ENCODE peak calls at places on chromosomes 5 and 9, in nine cellular contexts. One of them, this sample, is unnamed.

GRCh38 chr5:110768138-110768845 is 29.5 kb downstream of the SLC25A46 start:
- DNase-seq in ELR: no peak
- DNase-seq in NB4: no peak
- DNase-seq in memory B cell: no peak
- DNase-seq in activated effector memory CD4-positive, alpha-beta T cell treated with anti-CD3 and anti-CD28 coated beads, Interleukin-2, amount 50 U/mL, for 16 hours: no peak
- DNase-seq in activated CD4-positive, alpha-beta T cell treated with anti-CD3 and anti-CD28 coated beads for 48 hours: no peak
- DNase-seq in activated CD8-positive, alpha-beta memory T cell treated with anti-CD3 and anti-CD28 coated beads, Interleukin-2, amount 50 U/mL, for 48 hours: no peak
- DNase-seq in ureter: no peak
- DNase-seq in NCI-H460: no peak
- DNase-seq in this sample: no peak

GRCh38 chr5:65790371-65791163 is 68.6 kb downstream of the NLN start:
- DNase-seq in NB4: peak; percentile 69
- DNase-seq in NCI-H460: no peak
- DNase-seq in activated CD4-positive, alpha-beta T cell treated with anti-CD3 and anti-CD28 coated beads for 48 hours: peak; percentile 37
- DNase-seq in memory B cell: peak; percentile 33
- DNase-seq in ureter: no peak
- DNase-seq in activated CD8-positive, alpha-beta memory T cell treated with anti-CD3 and anti-CD28 coated beads, Interleukin-2, amount 50 U/mL, for 48 hours: no peak
- DNase-seq in activated effector memory CD4-positive, alpha-beta T cell treated with anti-CD3 and anti-CD28 coated beads, Interleukin-2, amount 50 U/mL, for 16 hours: peak; percentile 69
- DNase-seq in ELR: no peak
- DNase-seq in this sample: no peak

GRCh38 chr9:29456940-29457339 is 1883.7 kb upstream of the C9orf72 start:
- DNase-seq in activated CD8-positive, alpha-beta memory T cell treated with anti-CD3 and anti-CD28 coated beads, Interleukin-2, amount 50 U/mL, for 48 hours: no peak
- DNase-seq in ELR: peak; percentile 45
- DNase-seq in activated effector memory CD4-positive, alpha-beta T cell treated with anti-CD3 and anti-CD28 coated beads, Interleukin-2, amount 50 U/mL, for 16 hours: no peak
- DNase-seq in NB4: no peak
- DNase-seq in ureter: no peak
- DNase-seq in activated CD4-positive, alpha-beta T cell treated with anti-CD3 and anti-CD28 coated beads for 48 hours: no peak
- DNase-seq in memory B cell: no peak
- DNase-seq in NCI-H460: no peak
- DNase-seq in this sample: no peak

GRCh38 chr5:157558089-157558595 is 17.4 kb downstream of the ADAM19 start:
- DNase-seq in NB4: no peak
- DNase-seq in ureter: no peak
- DNase-seq in NCI-H460: no peak
- DNase-seq in activated effector memory CD4-positive, alpha-beta T cell treated with anti-CD3 and anti-CD28 coated beads, Interleukin-2, amount 50 U/mL, for 16 hours: no peak
- DNase-seq in activated CD8-positive, alpha-beta memory T cell treated with anti-CD3 and anti-CD28 coated beads, Interleukin-2, amount 50 U/mL, for 48 hours: no peak
- DNase-seq in memory B cell: no peak
- DNase-seq in activated CD4-positive, alpha-beta T cell treated with anti-CD3 and anti-CD28 coated beads for 48 hours: no peak
- DNase-seq in ELR: peak; percentile 89
- DNase-seq in this sample: no peak

GRCh38 chr5:65760504-65761275 is 38.7 kb downstream of the NLN start:
- DNase-seq in activated CD4-positive, alpha-beta T cell treated with anti-CD3 and anti-CD28 coated beads for 48 hours: no peak
- DNase-seq in NCI-H460: no peak
- DNase-seq in NB4: peak; percentile 13
- DNase-seq in activated CD8-positive, alpha-beta memory T cell treated with anti-CD3 and anti-CD28 coated beads, Interleukin-2, amount 50 U/mL, for 48 hours: no peak
- DNase-seq in memory B cell: no peak
- DNase-seq in ELR: peak; percentile 33
- DNase-seq in activated effector memory CD4-positive, alpha-beta T cell treated with anti-CD3 and anti-CD28 coated beads, Interleukin-2, amount 50 U/mL, for 16 hours: peak; percentile 76
- DNase-seq in ureter: no peak
- DNase-seq in this sample: no peak

GRCh38 chr9:97900103-97900737 is 22.1 kb downstream of the TRMO start:
- DNase-seq in activated effector memory CD4-positive, alpha-beta T cell treated with anti-CD3 and anti-CD28 coated beads, Interleukin-2, amount 50 U/mL, for 16 hours: no peak
- DNase-seq in ureter: no peak
- DNase-seq in ELR: no peak
- DNase-seq in memory B cell: no peak
- DNase-seq in NB4: no peak
- DNase-seq in activated CD4-positive, alpha-beta T cell treated with anti-CD3 and anti-CD28 coated beads for 48 hours: no peak
- DNase-seq in activated CD8-positive, alpha-beta memory T cell treated with anti-CD3 and anti-CD28 coated beads, Interleukin-2, amount 50 U/mL, for 48 hours: no peak
- DNase-seq in NCI-H460: no peak
- DNase-seq in this sample: no peak

GRCh38 chr5:176809544-176810083 is 745 bp upstream of the UNC5A start:
- DNase-seq in ELR: no peak
- DNase-seq in activated effector memory CD4-positive, alpha-beta T cell treated with anti-CD3 and anti-CD28 coated beads, Interleukin-2, amount 50 U/mL, for 16 hours: no peak
- DNase-seq in activated CD8-positive, alpha-beta memory T cell treated with anti-CD3 and anti-CD28 coated beads, Interleukin-2, amount 50 U/mL, for 48 hours: no peak
- DNase-seq in NB4: no peak
- DNase-seq in ureter: no peak
- DNase-seq in memory B cell: no peak
- DNase-seq in activated CD4-positive, alpha-beta T cell treated with anti-CD3 and anti-CD28 coated beads for 48 hours: no peak
- DNase-seq in NCI-H460: no peak
- DNase-seq in this sample: no peak

GRCh38 chr5:109692852-109693251 is 3.1 kb downstream of the MAN2A1 start:
- DNase-seq in NB4: no peak
- DNase-seq in ELR: no peak
- DNase-seq in NCI-H460: no peak
- DNase-seq in activated CD8-positive, alpha-beta memory T cell treated with anti-CD3 and anti-CD28 coated beads, Interleukin-2, amount 50 U/mL, for 48 hours: no peak
- DNase-seq in ureter: no peak
- DNase-seq in memory B cell: no peak
- DNase-seq in activated CD4-positive, alpha-beta T cell treated with anti-CD3 and anti-CD28 coated beads for 48 hours: no peak
- DNase-seq in activated effector memory CD4-positive, alpha-beta T cell treated with anti-CD3 and anti-CD28 coated beads, Interleukin-2, amount 50 U/mL, for 16 hours: no peak
- DNase-seq in this sample: no peak

GRCh38 chr5:89471556-89471955 is 588.6 kb upstream of the MEF2C start:
- DNase-seq in activated CD8-positive, alpha-beta memory T cell treated with anti-CD3 and anti-CD28 coated beads, Interleukin-2, amount 50 U/mL, for 48 hours: no peak
- DNase-seq in activated CD4-positive, alpha-beta T cell treated with anti-CD3 and anti-CD28 coated beads for 48 hours: no peak
- DNase-seq in activated effector memory CD4-positive, alpha-beta T cell treated with anti-CD3 and anti-CD28 coated beads, Interleukin-2, amount 50 U/mL, for 16 hours: no peak
- DNase-seq in NB4: no peak
- DNase-seq in NCI-H460: no peak
- DNase-seq in memory B cell: no peak
- DNase-seq in ELR: no peak
- DNase-seq in ureter: no peak
- DNase-seq in this sample: no peak

GRCh38 chr5:170219615-170220014 is 13.2 kb upstream of the C5orf58 start:
- DNase-seq in ELR: peak; percentile 91
- DNase-seq in activated effector memory CD4-positive, alpha-beta T cell treated with anti-CD3 and anti-CD28 coated beads, Interleukin-2, amount 50 U/mL, for 16 hours: no peak
- DNase-seq in NB4: peak; percentile 75
- DNase-seq in ureter: no peak
- DNase-seq in NCI-H460: no peak
- DNase-seq in activated CD4-positive, alpha-beta T cell treated with anti-CD3 and anti-CD28 coated beads for 48 hours: no peak
- DNase-seq in activated CD8-positive, alpha-beta memory T cell treated with anti-CD3 and anti-CD28 coated beads, Interleukin-2, amount 50 U/mL, for 48 hours: no peak
- DNase-seq in memory B cell: no peak
- DNase-seq in this sample: no peak

GRCh38 chr9:18675345-18675744 is 201.4 kb downstream of the ADAMTSL1 start:
- DNase-seq in memory B cell: no peak
- DNase-seq in activated CD8-positive, alpha-beta memory T cell treated with anti-CD3 and anti-CD28 coated beads, Interleukin-2, amount 50 U/mL, for 48 hours: no peak
- DNase-seq in activated effector memory CD4-positive, alpha-beta T cell treated with anti-CD3 and anti-CD28 coated beads, Interleukin-2, amount 50 U/mL, for 16 hours: no peak
- DNase-seq in activated CD4-positive, alpha-beta T cell treated with anti-CD3 and anti-CD28 coated beads for 48 hours: no peak
- DNase-seq in ELR: no peak
- DNase-seq in ureter: no peak
- DNase-seq in NCI-H460: no peak
- DNase-seq in NB4: no peak
- DNase-seq in this sample: no peak

GRCh38 chr5:54678737-54679136 is 161.2 kb downstream of the SNX18 start:
- DNase-seq in activated CD8-positive, alpha-beta memory T cell treated with anti-CD3 and anti-CD28 coated beads, Interleukin-2, amount 50 U/mL, for 48 hours: no peak
- DNase-seq in NB4: no peak
- DNase-seq in activated effector memory CD4-positive, alpha-beta T cell treated with anti-CD3 and anti-CD28 coated beads, Interleukin-2, amount 50 U/mL, for 16 hours: no peak
- DNase-seq in memory B cell: no peak
- DNase-seq in ureter: no peak
- DNase-seq in activated CD4-positive, alpha-beta T cell treated with anti-CD3 and anti-CD28 coated beads for 48 hours: no peak
- DNase-seq in NCI-H460: no peak
- DNase-seq in ELR: no peak
- DNase-seq in this sample: no peak

GRCh38 chr5:80554646-80555045 is 15.4 kb downstream of the ANKRD34B start:
- DNase-seq in NCI-H460: no peak
- DNase-seq in ELR: no peak
- DNase-seq in ureter: no peak
- DNase-seq in activated effector memory CD4-positive, alpha-beta T cell treated with anti-CD3 and anti-CD28 coated beads, Interleukin-2, amount 50 U/mL, for 16 hours: no peak
- DNase-seq in memory B cell: no peak
- DNase-seq in activated CD8-positive, alpha-beta memory T cell treated with anti-CD3 and anti-CD28 coated beads, Interleukin-2, amount 50 U/mL, for 48 hours: no peak
- DNase-seq in activated CD4-positive, alpha-beta T cell treated with anti-CD3 and anti-CD28 coated beads for 48 hours: no peak
- DNase-seq in NB4: no peak
- DNase-seq in this sample: no peak

GRCh38 chr9:93254806-93255519 is 71.0 kb downstream of the WNK2 start:
- DNase-seq in activated effector memory CD4-positive, alpha-beta T cell treated with anti-CD3 and anti-CD28 coated beads, Interleukin-2, amount 50 U/mL, for 16 hours: peak; percentile 43
- DNase-seq in activated CD4-positive, alpha-beta T cell treated with anti-CD3 and anti-CD28 coated beads for 48 hours: no peak
- DNase-seq in ureter: peak; percentile 32
- DNase-seq in activated CD8-positive, alpha-beta memory T cell treated with anti-CD3 and anti-CD28 coated beads, Interleukin-2, amount 50 U/mL, for 48 hours: peak; percentile 36
- DNase-seq in ELR: no peak
- DNase-seq in NB4: no peak
- DNase-seq in NCI-H460: no peak
- DNase-seq in memory B cell: no peak
- DNase-seq in this sample: peak; percentile 59

GRCh38 chr9:79962150-79962549 is 390.4 kb downstream of the TLE4 start:
- DNase-seq in activated CD8-positive, alpha-beta memory T cell treated with anti-CD3 and anti-CD28 coated beads, Interleukin-2, amount 50 U/mL, for 48 hours: no peak
- DNase-seq in activated effector memory CD4-positive, alpha-beta T cell treated with anti-CD3 and anti-CD28 coated beads, Interleukin-2, amount 50 U/mL, for 16 hours: no peak
- DNase-seq in NCI-H460: no peak
- DNase-seq in ELR: no peak
- DNase-seq in NB4: no peak
- DNase-seq in activated CD4-positive, alpha-beta T cell treated with anti-CD3 and anti-CD28 coated beads for 48 hours: no peak
- DNase-seq in memory B cell: no peak
- DNase-seq in ureter: no peak
- DNase-seq in this sample: no peak

GRCh38 chr5:81125959-81126358 is 107.2 kb upstream of the CKMT2 start:
- DNase-seq in activated CD8-positive, alpha-beta memory T cell treated with anti-CD3 and anti-CD28 coated beads, Interleukin-2, amount 50 U/mL, for 48 hours: no peak
- DNase-seq in NB4: peak; percentile 26
- DNase-seq in ELR: no peak
- DNase-seq in memory B cell: no peak
- DNase-seq in activated CD4-positive, alpha-beta T cell treated with anti-CD3 and anti-CD28 coated beads for 48 hours: no peak
- DNase-seq in activated effector memory CD4-positive, alpha-beta T cell treated with anti-CD3 and anti-CD28 coated beads, Interleukin-2, amount 50 U/mL, for 16 hours: no peak
- DNase-seq in ureter: no peak
- DNase-seq in NCI-H460: no peak
- DNase-seq in this sample: no peak

GRCh38 chr9:30382271-30382670 is 2002.2 kb upstream of the ACO1 start:
- DNase-seq in ELR: no peak
- DNase-seq in activated effector memory CD4-positive, alpha-beta T cell treated with anti-CD3 and anti-CD28 coated beads, Interleukin-2, amount 50 U/mL, for 16 hours: no peak
- DNase-seq in NB4: no peak
- DNase-seq in activated CD4-positive, alpha-beta T cell treated with anti-CD3 and anti-CD28 coated beads for 48 hours: no peak
- DNase-seq in ureter: no peak
- DNase-seq in memory B cell: no peak
- DNase-seq in NCI-H460: no peak
- DNase-seq in activated CD8-positive, alpha-beta memory T cell treated with anti-CD3 and anti-CD28 coated beads, Interleukin-2, amount 50 U/mL, for 48 hours: no peak
- DNase-seq in this sample: no peak

GRCh38 chr9:97895695-97896332 is 26.5 kb downstream of the TRMO start:
- DNase-seq in ELR: peak; percentile 62
- DNase-seq in memory B cell: no peak
- DNase-seq in activated effector memory CD4-positive, alpha-beta T cell treated with anti-CD3 and anti-CD28 coated beads, Interleukin-2, amount 50 U/mL, for 16 hours: no peak
- DNase-seq in ureter: no peak
- DNase-seq in NB4: peak; percentile 53
- DNase-seq in activated CD8-positive, alpha-beta memory T cell treated with anti-CD3 and anti-CD28 coated beads, Interleukin-2, amount 50 U/mL, for 48 hours: no peak
- DNase-seq in NCI-H460: peak; percentile 33
- DNase-seq in activated CD4-positive, alpha-beta T cell treated with anti-CD3 and anti-CD28 coated beads for 48 hours: peak; percentile 35
- DNase-seq in this sample: no peak

GRCh38 chr5:138488481-138488945 is 23.2 kb downstream of the EGR1 start:
- DNase-seq in memory B cell: no peak
- DNase-seq in NB4: peak; percentile 32
- DNase-seq in activated effector memory CD4-positive, alpha-beta T cell treated with anti-CD3 and anti-CD28 coated beads, Interleukin-2, amount 50 U/mL, for 16 hours: peak; percentile 43
- DNase-seq in activated CD8-positive, alpha-beta memory T cell treated with anti-CD3 and anti-CD28 coated beads, Interleukin-2, amount 50 U/mL, for 48 hours: no peak
- DNase-seq in NCI-H460: no peak
- DNase-seq in ureter: no peak
- DNase-seq in activated CD4-positive, alpha-beta T cell treated with anti-CD3 and anti-CD28 coated beads for 48 hours: peak; percentile 28
- DNase-seq in ELR: peak; percentile 82
- DNase-seq in this sample: no peak

GRCh38 chr9:728535-728934 is 113.0 kb upstream of the DMRT1 start:
- DNase-seq in ELR: no peak
- DNase-seq in memory B cell: no peak
- DNase-seq in activated CD4-positive, alpha-beta T cell treated with anti-CD3 and anti-CD28 coated beads for 48 hours: no peak
- DNase-seq in NCI-H460: no peak
- DNase-seq in NB4: no peak
- DNase-seq in ureter: no peak
- DNase-seq in activated effector memory CD4-positive, alpha-beta T cell treated with anti-CD3 and anti-CD28 coated beads, Interleukin-2, amount 50 U/mL, for 16 hours: no peak
- DNase-seq in activated CD8-positive, alpha-beta memory T cell treated with anti-CD3 and anti-CD28 coated beads, Interleukin-2, amount 50 U/mL, for 48 hours: no peak
- DNase-seq in this sample: no peak

GRCh38 chr5:104452554-104452953 is 890.0 kb upstream of the NUDT12 start:
- DNase-seq in NB4: no peak
- DNase-seq in memory B cell: no peak
- DNase-seq in activated CD4-positive, alpha-beta T cell treated with anti-CD3 and anti-CD28 coated beads for 48 hours: no peak
- DNase-seq in activated CD8-positive, alpha-beta memory T cell treated with anti-CD3 and anti-CD28 coated beads, Interleukin-2, amount 50 U/mL, for 48 hours: no peak
- DNase-seq in ELR: no peak
- DNase-seq in activated effector memory CD4-positive, alpha-beta T cell treated with anti-CD3 and anti-CD28 coated beads, Interleukin-2, amount 50 U/mL, for 16 hours: no peak
- DNase-seq in NCI-H460: no peak
- DNase-seq in ureter: no peak
- DNase-seq in this sample: no peak

GRCh38 chr5:149383399-149383798 is 4.3 kb upstream of the IL17B start:
- DNase-seq in NB4: no peak
- DNase-seq in memory B cell: no peak
- DNase-seq in activated effector memory CD4-positive, alpha-beta T cell treated with anti-CD3 and anti-CD28 coated beads, Interleukin-2, amount 50 U/mL, for 16 hours: no peak
- DNase-seq in activated CD4-positive, alpha-beta T cell treated with anti-CD3 and anti-CD28 coated beads for 48 hours: no peak
- DNase-seq in ureter: peak; percentile 80
- DNase-seq in activated CD8-positive, alpha-beta memory T cell treated with anti-CD3 and anti-CD28 coated beads, Interleukin-2, amount 50 U/mL, for 48 hours: no peak
- DNase-seq in NCI-H460: no peak
- DNase-seq in ELR: no peak
- DNase-seq in this sample: peak; percentile 87

GRCh38 chr5:146291421-146292074 is 47.1 kb upstream of the POU4F3 start:
- DNase-seq in activated CD4-positive, alpha-beta T cell treated with anti-CD3 and anti-CD28 coated beads for 48 hours: no peak
- DNase-seq in NCI-H460: peak; percentile 63
- DNase-seq in ureter: no peak
- DNase-seq in NB4: peak; percentile 65
- DNase-seq in ELR: peak; percentile 72
- DNase-seq in memory B cell: peak; percentile 4
- DNase-seq in activated CD8-positive, alpha-beta memory T cell treated with anti-CD3 and anti-CD28 coated beads, Interleukin-2, amount 50 U/mL, for 48 hours: no peak
- DNase-seq in activated effector memory CD4-positive, alpha-beta T cell treated with anti-CD3 and anti-CD28 coated beads, Interleukin-2, amount 50 U/mL, for 16 hours: no peak
- DNase-seq in this sample: no peak

GRCh38 chr5:134993161-134993560 is 25.5 kb downstream of the CATSPER3 start:
- DNase-seq in activated CD4-positive, alpha-beta T cell treated with anti-CD3 and anti-CD28 coated beads for 48 hours: no peak
- DNase-seq in memory B cell: no peak
- DNase-seq in ureter: no peak
- DNase-seq in NB4: no peak
- DNase-seq in activated effector memory CD4-positive, alpha-beta T cell treated with anti-CD3 and anti-CD28 coated beads, Interleukin-2, amount 50 U/mL, for 16 hours: no peak
- DNase-seq in activated CD8-positive, alpha-beta memory T cell treated with anti-CD3 and anti-CD28 coated beads, Interleukin-2, amount 50 U/mL, for 48 hours: no peak
- DNase-seq in NCI-H460: no peak
- DNase-seq in ELR: no peak
- DNase-seq in this sample: no peak

GRCh38 chr9:75616841-75617566 is 273.5 kb upstream of the PCSK5 start:
- DNase-seq in activated CD8-positive, alpha-beta memory T cell treated with anti-CD3 and anti-CD28 coated beads, Interleukin-2, amount 50 U/mL, for 48 hours: no peak
- DNase-seq in activated effector memory CD4-positive, alpha-beta T cell treated with anti-CD3 and anti-CD28 coated beads, Interleukin-2, amount 50 U/mL, for 16 hours: no peak
- DNase-seq in NCI-H460: no peak
- DNase-seq in ELR: no peak
- DNase-seq in memory B cell: no peak
- DNase-seq in NB4: no peak
- DNase-seq in activated CD4-positive, alpha-beta T cell treated with anti-CD3 and anti-CD28 coated beads for 48 hours: no peak
- DNase-seq in ureter: no peak
- DNase-seq in this sample: no peak

GRCh38 chr9:113409883-113410206 is 630 bp downstream of the POLE3 start:
- DNase-seq in memory B cell: no peak
- DNase-seq in activated CD8-positive, alpha-beta memory T cell treated with anti-CD3 and anti-CD28 coated beads, Interleukin-2, amount 50 U/mL, for 48 hours: no peak
- DNase-seq in NB4: no peak
- DNase-seq in ureter: no peak
- DNase-seq in activated effector memory CD4-positive, alpha-beta T cell treated with anti-CD3 and anti-CD28 coated beads, Interleukin-2, amount 50 U/mL, for 16 hours: no peak
- DNase-seq in ELR: no peak
- DNase-seq in NCI-H460: no peak
- DNase-seq in activated CD4-positive, alpha-beta T cell treated with anti-CD3 and anti-CD28 coated beads for 48 hours: no peak
- DNase-seq in this sample: no peak

This sample was measured in posterior vena cava.